ENCODE peak calls at places on chromosomes 12 and 14, in six cellular contexts. M, R, L, C, Z and U are unnamed samples.
A peak's percentile ranks its signal among the peaks of the same experiment; 100 is the strongest.

GRCh38 chr12:50845021-50845647 is 2.4 kb downstream of the TMPRSS12 start:
- DNase-seq in L (no peak), C (no peak), Z (peak; percentile 12), R (no peak), M (peak; percentile 14), U (no peak)

GRCh38 chr12:148676-149416 is 65.1 kb downstream of the SLC6A12 start:
- DNase-seq in C (no peak), R (no peak), Z (no peak), M (peak; percentile 21), L (no peak), U (no peak)

GRCh38 chr14:94110552-94111181 is at the start of gene IFI27:
- DNase-seq in L (no peak), C (no peak), M (peak; percentile 79), Z (no peak), R (no peak), U (no peak)

GRCh38 chr12:118432812-118433540 is 56.6 kb downstream of the SUDS3 start:
- DNase-seq in M (no peak), R (no peak), Z (peak; percentile 21), L (no peak), C (no peak), U (no peak)

GRCh38 chr14:55370883-55371455 is 40.7 kb downstream of the ATG14 start:
- DNase-seq in R (no peak), C (no peak), Z (no peak), M (no peak), L (no peak), U (no peak)

GRCh38 chr12:10633541-10633940 is 20.1 kb upstream of the MAGOHB start:
- DNase-seq in C (no peak), M (no peak), Z (no peak), R (no peak), L (no peak), U (no peak)

GRCh38 chr12:111447571-111448265 is 42.0 kb downstream of the SH2B3 start:
- DNase-seq in C (no peak), R (no peak), M (no peak), L (no peak), Z (no peak), U (no peak)

GRCh38 chr14:105489607-105490317 is 1.3 kb upstream of the TEDC1 start:
- DNase-seq in L (peak; percentile 69), M (peak; percentile 88), R (peak; percentile 91), Z (peak; percentile 71), C (peak; percentile 64), U (no peak)

GRCh38 chr12:94614288-94614721 is 36.1 kb downstream of the TMCC3 start:
- DNase-seq in C (no peak), R (no peak), L (no peak), M (no peak), Z (no peak), U (no peak)

GRCh38 chr14:36105401-36105800 is 71.1 kb downstream of the PTCSC3 start:
- DNase-seq in R (no peak), M (peak; percentile 58), L (no peak), C (no peak), Z (no peak), U (no peak)

GRCh38 chr12:118120579-118121363 is 15.2 kb upstream of the PEBP1 start:
- DNase-seq in L (peak; percentile 39), C (peak; percentile 79), M (peak; percentile 78), R (peak; percentile 85), Z (peak; percentile 92), U (no peak)

GRCh38 chr12:79451988-79452387 is 238.8 kb downstream of the PAWR start:
- DNase-seq in R (peak; percentile 26), Z (peak; percentile 82), C (peak; percentile 11), L (no peak), M (peak; percentile 94), U (no peak)

GRCh38 chr14:96852823-96853422 is 55.7 kb downstream of the VRK1 start:
- DNase-seq in C (no peak), L (no peak), Z (peak; percentile 55), M (peak; percentile 64), R (no peak), U (no peak)

GRCh38 chr14:76456200-76456599 is 80.3 kb downstream of the ESRRB start:
- DNase-seq in C (no peak), M (peak; percentile 62), Z (peak; percentile 28), L (no peak), R (peak; percentile 21), U (no peak)

GRCh38 chr14:28635387-28635786 is 131.2 kb upstream of the FOXG1 start:
- DNase-seq in L (no peak), Z (peak; percentile 18), M (peak; percentile 61), R (no peak), C (no peak), U (no peak)

GRCh38 chr12:85820117-85820516 is 16.1 kb downstream of the RASSF9 start:
- DNase-seq in R (no peak), L (no peak), M (no peak), C (no peak), Z (no peak), U (no peak)

GRCh38 chr12:56258068-56258819 is at the start of gene ANKRD52:
- DNase-seq in R (peak; percentile 75), C (peak; percentile 75), Z (peak; percentile 97), M (peak; percentile 70), L (peak; percentile 57), U (no peak)

GRCh38 chr14:36129181-36129580 is 47.3 kb downstream of the PTCSC3 start:
- DNase-seq in Z (no peak), M (peak; percentile 77), R (no peak), C (no peak), L (no peak), U (no peak)

GRCh38 chr12:43011383-43011926 is 421.9 kb upstream of the PRICKLE1 start:
- DNase-seq in R (no peak), M (no peak), L (no peak), C (no peak), Z (no peak), U (no peak)

GRCh38 chr12:87280893-87281292 is 748.3 kb downstream of the C12orf50 start:
- DNase-seq in M (no peak), C (no peak), Z (no peak), L (no peak), R (no peak), U (no peak)

GRCh38 chr12:76558684-76559276 is 791 bp downstream of the OSBPL8 start:
- DNase-seq in Z (peak; percentile 39), R (peak; percentile 41), C (peak; percentile 47), L (peak; percentile 55), M (peak; percentile 44), U (no peak)

GRCh38 chr12:131088701-131089525 is 135.2 kb downstream of the ADGRD1 start:
- DNase-seq in R (no peak), C (no peak), M (no peak), Z (no peak), L (no peak), U (no peak)

GRCh38 chr12:121239704-121240420 is 29.9 kb downstream of the P2RX4 start:
- DNase-seq in M (no peak), C (no peak), Z (no peak), L (no peak), R (no peak), U (no peak)

GRCh38 chr14:52711666-52712065 is 4.7 kb downstream of the PSMC6 start:
- DNase-seq in C (no peak), R (no peak), M (no peak), Z (no peak), L (no peak), U (no peak)

GRCh38 chr12:85076688-85077430 is 40.7 kb downstream of the LRRIQ1 start:
- DNase-seq in R (no peak), Z (peak; percentile 61), L (no peak), M (peak; percentile 87), C (no peak), U (no peak)

GRCh38 chr12:46371718-46372130 is 849 bp downstream of the SLC38A2 start:
- DNase-seq in Z (peak; percentile 65), R (peak; percentile 78), M (peak; percentile 68), L (peak; percentile 25), C (peak; percentile 76), U (no peak)

GRCh38 chr12:111156304-111156703 is 212.6 kb downstream of the PHETA1 start:
- DNase-seq in Z (no peak), C (no peak), R (no peak), L (no peak), M (no peak), U (no peak)

GRCh38 chr12:48028541-48029400 is 24.5 kb upstream of the COL2A1 start:
- DNase-seq in R (no peak), M (no peak), Z (no peak), L (no peak), C (no peak), U (no peak)

GRCh38 chr12:43063642-43064041 is 474.1 kb upstream of the PRICKLE1 start:
- DNase-seq in L (no peak), M (no peak), C (no peak), R (no peak), Z (peak; percentile 7), U (no peak)

GRCh38 chr12:106030210-106031175 is 108.3 kb downstream of the NUAK1 start:
- DNase-seq in R (no peak), L (no peak), M (peak; percentile 35), C (no peak), Z (peak; percentile 87), U (no peak)

GRCh38 chr14:68513838-68514610 is 278.8 kb downstream of the ZFP36L1 start:
- DNase-seq in L (no peak), C (no peak), M (no peak), R (no peak), Z (no peak), U (no peak)